ENCODE peak calls at places on chromosomes 13 and 19, in five cellular contexts. One of them, this sample, is unnamed.

GRCh38 chr13:78764665-78765064 is 105.7 kb upstream of the OBI1 start:
- DNase-seq in AG04450: no peak
- DNase-seq in DND-41: no peak
- DNase-seq in endodermal cell: peak
- DNase-seq in psoas muscle: no peak
- DNase-seq in this sample: no peak

GRCh38 chr13:32272021-32272695 is 43.0 kb downstream of the ZAR1L start:
- DNase-seq in AG04450: no peak
- DNase-seq in DND-41: no peak
- DNase-seq in psoas muscle: no peak
- DNase-seq in endodermal cell: no peak
- DNase-seq in this sample: no peak

GRCh38 chr13:64925284-64925683 is 2304.9 kb downstream of the PCDH9 start:
- DNase-seq in endodermal cell: peak
- DNase-seq in AG04450: no peak
- DNase-seq in psoas muscle: no peak
- DNase-seq in DND-41: peak
- DNase-seq in this sample: no peak

GRCh38 chr19:15812059-15812722 is 3.3 kb downstream of the OR10H1 start:
- DNase-seq in AG04450: no peak
- DNase-seq in endodermal cell: no peak
- DNase-seq in psoas muscle: no peak
- DNase-seq in DND-41: no peak
- DNase-seq in this sample: no peak

GRCh38 chr13:110137677-110138008 is 169.3 kb downstream of the COL4A1 start:
- DNase-seq in endodermal cell: no peak
- DNase-seq in DND-41: peak
- DNase-seq in psoas muscle: peak
- DNase-seq in AG04450: no peak
- DNase-seq in this sample: peak

GRCh38 chr13:52746141-52746540 is 6.5 kb upstream of the CNMD start:
- DNase-seq in DND-41: no peak
- DNase-seq in psoas muscle: no peak
- DNase-seq in AG04450: no peak
- DNase-seq in endodermal cell: no peak
- DNase-seq in this sample: no peak

GRCh38 chr13:84096221-84096620 is 213.9 kb upstream of the SLITRK1 start:
- DNase-seq in DND-41: no peak
- DNase-seq in AG04450: no peak
- DNase-seq in psoas muscle: no peak
- DNase-seq in endodermal cell: no peak
- DNase-seq in this sample: no peak

GRCh38 chr19:18321729-18322091 is 1.2 kb downstream of the LSM4 start:
- DNase-seq in AG04450: no peak
- DNase-seq in endodermal cell: no peak
- DNase-seq in psoas muscle: no peak
- DNase-seq in DND-41: peak
- DNase-seq in this sample: no peak

GRCh38 chr13:67308004-67308772 is 78.1 kb upstream of the PCDH9 start:
- DNase-seq in DND-41: no peak
- DNase-seq in endodermal cell: no peak
- DNase-seq in AG04450: no peak
- DNase-seq in psoas muscle: no peak
- DNase-seq in this sample: no peak

GRCh38 chr19:43776285-43776684 is 4.5 kb downstream of the KCNN4 start:
- DNase-seq in endodermal cell: no peak
- DNase-seq in DND-41: no peak
- DNase-seq in AG04450: no peak
- DNase-seq in psoas muscle: no peak
- DNase-seq in this sample: no peak

GRCh38 chr19:32364040-32364439 is 18.6 kb downstream of the ZNF507 start:
- DNase-seq in endodermal cell: no peak
- DNase-seq in DND-41: no peak
- DNase-seq in psoas muscle: no peak
- DNase-seq in AG04450: no peak
- DNase-seq in this sample: no peak
- H3K27ac ChIP-seq in endodermal cell: no peak
- H3K27ac ChIP-seq in DND-41: no peak
- H3K27ac ChIP-seq in psoas muscle: peak
- H3K27ac ChIP-seq in AG04450: no peak
- H3K27ac ChIP-seq in this sample: peak

GRCh38 chr13:48946163-48946562 is 29.5 kb upstream of the FNDC3A start:
- DNase-seq in DND-41: no peak
- DNase-seq in AG04450: no peak
- DNase-seq in psoas muscle: no peak
- DNase-seq in endodermal cell: no peak
- DNase-seq in this sample: no peak
- H3K27ac ChIP-seq in DND-41: no peak
- H3K27ac ChIP-seq in AG04450: no peak
- H3K27ac ChIP-seq in psoas muscle: no peak
- H3K27ac ChIP-seq in endodermal cell: no peak
- H3K27ac ChIP-seq in this sample: no peak

DNA sequence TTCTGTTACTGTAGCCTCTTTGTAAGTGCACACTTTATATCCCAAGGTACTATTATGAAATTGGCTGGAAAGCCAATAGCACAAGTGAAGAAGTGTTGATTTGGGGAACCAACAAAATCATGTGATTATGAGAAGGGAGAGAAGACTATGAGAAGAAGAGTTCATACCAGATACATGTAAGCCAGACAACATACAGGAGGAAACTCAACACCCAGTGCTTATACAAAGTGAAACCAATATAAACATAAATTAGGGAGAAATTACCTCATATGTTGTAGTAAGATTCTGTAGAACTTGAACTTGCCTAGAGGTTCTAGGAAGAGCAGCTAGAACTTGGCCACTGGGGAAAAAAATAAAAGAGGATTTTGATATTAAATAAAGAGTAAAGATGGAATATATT is 17.4 kb downstream of the CPB2 start:
- DNase-seq in psoas muscle: no peak
- DNase-seq in AG04450: no peak
- DNase-seq in DND-41: no peak
- DNase-seq in endodermal cell: no peak
- DNase-seq in this sample: no peak
- H3K27ac ChIP-seq in psoas muscle: no peak
- H3K27ac ChIP-seq in AG04450: no peak
- H3K27ac ChIP-seq in DND-41: no peak
- H3K27ac ChIP-seq in endodermal cell: no peak
- H3K27ac ChIP-seq in this sample: no peak

GRCh38 chr19:28406237-28406596 is 806.7 kb downstream of the UQCRFS1 start:
- DNase-seq in AG04450: no peak
- DNase-seq in endodermal cell: no peak
- DNase-seq in psoas muscle: no peak
- DNase-seq in DND-41: no peak
- DNase-seq in this sample: no peak

GRCh38 chr19:28401739-28402138 is 811.2 kb downstream of the UQCRFS1 start:
- DNase-seq in AG04450: no peak
- DNase-seq in endodermal cell: no peak
- DNase-seq in psoas muscle: no peak
- DNase-seq in DND-41: no peak
- DNase-seq in this sample: no peak

GRCh38 chr19:28404462-28404861 is 808.5 kb downstream of the UQCRFS1 start:
- DNase-seq in endodermal cell: no peak
- DNase-seq in psoas muscle: no peak
- DNase-seq in AG04450: no peak
- DNase-seq in DND-41: no peak
- DNase-seq in this sample: no peak

GRCh38 chr19:28402701-28403290 is 810.2 kb downstream of the UQCRFS1 start:
- DNase-seq in DND-41: no peak
- DNase-seq in endodermal cell: no peak
- DNase-seq in AG04450: no peak
- DNase-seq in psoas muscle: no peak
- DNase-seq in this sample: no peak

DNA sequence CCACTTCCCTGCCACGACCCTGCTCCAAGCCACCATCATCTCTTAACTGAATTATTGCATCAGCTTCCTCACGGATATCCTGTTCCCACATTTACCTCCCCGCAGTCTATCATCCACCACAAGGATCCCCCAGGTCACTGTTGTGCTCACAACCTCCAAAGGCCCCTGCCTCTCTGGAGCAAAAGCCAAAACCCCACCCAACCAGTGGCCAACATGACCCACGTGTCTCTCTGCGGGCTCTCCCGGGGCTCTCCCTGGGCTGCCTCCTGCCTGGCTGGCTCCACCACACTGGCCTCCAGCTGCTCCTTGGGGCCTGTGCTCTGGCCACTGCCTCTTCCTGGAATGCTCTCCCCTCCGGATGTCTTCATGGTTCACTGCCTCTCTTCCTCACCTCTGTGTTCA is 809.3 kb downstream of the UQCRFS1 start:
- DNase-seq in psoas muscle: no peak
- DNase-seq in AG04450: no peak
- DNase-seq in DND-41: no peak
- DNase-seq in endodermal cell: no peak
- DNase-seq in this sample: no peak
- H3K27ac ChIP-seq in psoas muscle: no peak
- H3K27ac ChIP-seq in AG04450: no peak
- H3K27ac ChIP-seq in DND-41: peak
- H3K27ac ChIP-seq in endodermal cell: no peak
- H3K27ac ChIP-seq in this sample: no peak

GRCh38 chr13:33879044-33879596 is 61.2 kb downstream of the RFC3 start:
- DNase-seq in AG04450: no peak
- DNase-seq in DND-41: no peak
- DNase-seq in psoas muscle: no peak
- DNase-seq in endodermal cell: no peak
- DNase-seq in this sample: no peak

GRCh38 chr13:33882804-33883203 is 64.9 kb downstream of the RFC3 start:
- DNase-seq in psoas muscle: no peak
- DNase-seq in endodermal cell: no peak
- DNase-seq in DND-41: no peak
- DNase-seq in AG04450: no peak
- DNase-seq in this sample: no peak

DNA sequence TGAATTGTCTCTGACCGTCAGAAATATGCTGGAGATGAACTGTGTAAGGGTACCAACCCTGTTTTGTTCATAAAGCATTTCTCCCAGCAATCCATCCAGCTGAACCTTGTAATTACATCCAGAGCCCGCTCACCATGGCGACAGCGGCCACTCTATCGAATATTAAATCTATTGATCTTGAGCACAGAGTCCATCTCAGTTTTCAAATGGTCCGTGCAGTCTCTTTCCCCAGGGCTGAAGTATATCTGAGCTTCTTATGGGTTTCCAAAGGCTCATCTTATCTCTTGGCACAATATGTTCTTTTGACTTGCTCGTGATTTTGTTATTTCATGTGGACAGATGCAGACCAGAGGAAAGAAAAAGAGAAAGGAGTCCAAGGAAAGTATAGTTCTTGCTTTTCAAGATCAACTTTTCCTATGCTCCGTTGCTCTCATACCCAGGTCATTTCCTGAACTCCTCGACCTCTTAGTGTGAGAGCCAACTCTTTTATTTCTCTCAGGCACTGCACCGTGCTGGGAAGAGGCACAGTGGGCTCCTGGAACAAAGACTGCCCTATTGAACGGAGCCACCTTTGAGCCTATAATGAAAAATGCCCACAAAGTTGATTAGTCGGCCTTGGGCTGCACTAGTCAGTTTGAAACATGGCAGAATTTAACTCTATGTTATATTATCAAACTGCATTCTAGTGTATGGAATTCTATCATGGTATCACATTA is 66.7 kb downstream of the RFC3 start:
- DNase-seq in DND-41: no peak
- DNase-seq in psoas muscle: no peak
- DNase-seq in AG04450: no peak
- DNase-seq in endodermal cell: no peak
- DNase-seq in this sample: no peak
- H3K27ac ChIP-seq in DND-41: no peak
- H3K27ac ChIP-seq in psoas muscle: no peak
- H3K27ac ChIP-seq in AG04450: no peak
- H3K27ac ChIP-seq in endodermal cell: peak
- H3K27ac ChIP-seq in this sample: no peak

DNA sequence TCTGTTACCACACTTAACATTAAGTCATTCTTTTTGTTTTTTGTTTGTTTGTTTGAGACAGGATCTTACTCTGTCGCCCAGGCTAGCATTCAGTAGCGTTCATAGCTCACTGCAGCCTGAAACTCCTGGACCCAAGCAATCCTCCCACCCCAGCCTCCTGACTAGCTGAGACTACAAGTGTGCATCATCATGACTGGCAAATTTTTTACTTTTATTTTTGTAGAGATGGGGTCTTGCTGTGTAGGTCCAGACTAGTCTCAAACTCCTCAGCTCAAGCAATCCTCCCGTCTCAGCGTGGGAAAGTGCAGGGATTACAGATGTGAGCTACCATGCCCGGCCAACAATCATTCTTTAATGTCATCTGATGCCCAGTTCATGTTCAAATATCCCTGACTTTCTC is 3.3 kb downstream of the ALDH16A1 start:
- DNase-seq in AG04450: no peak
- DNase-seq in endodermal cell: no peak
- DNase-seq in DND-41: no peak
- DNase-seq in psoas muscle: no peak
- DNase-seq in this sample: no peak
- H3K27ac ChIP-seq in AG04450: no peak
- H3K27ac ChIP-seq in endodermal cell: no peak
- H3K27ac ChIP-seq in DND-41: no peak
- H3K27ac ChIP-seq in psoas muscle: peak
- H3K27ac ChIP-seq in this sample: peak

DNA sequence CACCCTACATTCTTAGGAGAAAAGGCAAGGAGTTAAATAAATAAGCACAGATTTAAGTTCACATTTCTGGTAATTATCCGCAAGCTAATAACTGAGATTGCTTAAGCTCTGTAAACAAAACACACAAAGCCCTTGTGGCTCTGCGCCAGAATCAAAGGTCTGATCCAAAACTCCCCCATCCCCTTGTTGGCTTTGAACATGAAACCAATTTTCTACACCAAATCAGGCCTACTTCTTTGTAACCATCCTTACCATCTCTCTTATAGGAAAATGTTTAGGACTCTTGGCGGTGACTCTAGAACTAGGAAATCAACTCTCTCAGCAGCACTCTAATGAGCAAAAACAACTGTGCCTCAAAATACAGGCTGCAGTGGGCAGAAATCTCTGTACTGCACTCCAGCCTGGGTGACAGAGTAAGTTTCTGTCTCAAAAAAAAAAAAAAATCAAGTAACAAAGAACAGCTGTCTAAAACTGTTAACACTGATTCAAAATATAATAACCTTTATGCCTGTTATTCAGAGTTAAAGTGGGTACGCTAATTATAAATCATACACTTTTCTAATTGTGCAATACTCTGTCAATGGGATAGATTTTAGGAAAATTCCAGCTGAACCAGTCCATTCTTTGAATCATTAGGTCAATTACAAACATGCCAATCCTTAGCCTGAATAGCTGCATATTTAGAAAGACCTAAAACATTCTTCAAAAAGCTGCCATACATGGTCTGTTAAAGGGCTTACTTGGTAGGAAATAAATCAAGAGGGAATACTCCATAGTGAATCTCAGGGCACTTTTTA is 25.7 kb downstream of the ABCC4 start:
- DNase-seq in endodermal cell: no peak
- DNase-seq in psoas muscle: no peak
- DNase-seq in DND-41: no peak
- DNase-seq in AG04450: no peak
- DNase-seq in this sample: peak
- H3K27ac ChIP-seq in endodermal cell: no peak
- H3K27ac ChIP-seq in psoas muscle: peak
- H3K27ac ChIP-seq in DND-41: no peak
- H3K27ac ChIP-seq in AG04450: peak
- H3K27ac ChIP-seq in this sample: no peak

GRCh38 chr13:104530741-104531140 is 1464.5 kb upstream of the SLC10A2 start:
- DNase-seq in AG04450: no peak
- DNase-seq in endodermal cell: no peak
- DNase-seq in DND-41: no peak
- DNase-seq in psoas muscle: no peak
- DNase-seq in this sample: no peak
- H3K27ac ChIP-seq in AG04450: no peak
- H3K27ac ChIP-seq in endodermal cell: peak
- H3K27ac ChIP-seq in DND-41: no peak
- H3K27ac ChIP-seq in psoas muscle: no peak
- H3K27ac ChIP-seq in this sample: no peak

GRCh38 chr13:51636349-51636890 is 52.2 kb downstream of the WDFY2 start:
- DNase-seq in endodermal cell: peak
- DNase-seq in AG04450: no peak
- DNase-seq in DND-41: no peak
- DNase-seq in psoas muscle: no peak
- DNase-seq in this sample: no peak
- H3K27ac ChIP-seq in endodermal cell: no peak
- H3K27ac ChIP-seq in AG04450: no peak
- H3K27ac ChIP-seq in DND-41: no peak
- H3K27ac ChIP-seq in psoas muscle: no peak
- H3K27ac ChIP-seq in this sample: peak

This sample was measured in thyroid gland.